ENCODE peak calls at places on chromosomes 5 and 9, in six cellular contexts. Y, G, U, V, N and P are unnamed samples. For H3K4me1, the result is how much of the 10 kb centered on the place peaks cover.

GRCh38 chr5:33317271-33317670 is 123.5 kb upstream of the TARS1 start:
- DNase-seq in Y (no peak), U (no peak), G (no peak), N (peak), V (no peak), P (no peak)

GRCh38 chr9:123251741-123252140 is 16.6 kb downstream of the STRBP start:
- DNase-seq in G (no peak), V (no peak), Y (no peak), N (no peak), U (no peak), P (no peak)

GRCh38 chr5:58255970-58256369 is 203.9 kb downstream of the PLK2 start:
- DNase-seq in V (no peak), N (no peak), G (no peak), Y (no peak), U (no peak), P (no peak)

GRCh38 chr9:131107760-131108159 is 11.4 kb downstream of the AIF1L start:
- DNase-seq in V (no peak), N (no peak), Y (no peak), U (no peak), G (peak), P (no peak)

GRCh38 chr9:135768516-135769218 is 66.7 kb downstream of the KCNT1 start:
- DNase-seq in N (no peak), G (no peak), V (no peak), U (no peak), Y (no peak), P (no peak)

GRCh38 chr5:72013741-72014703 is 93.3 kb upstream of the MAP1B start:
- DNase-seq in U (no peak), V (no peak), N (peak), Y (no peak), G (no peak), P (no peak)

GRCh38 chr5:126403871-126404270 is 19.3 kb upstream of the GRAMD2B start:
- DNase-seq in U (no peak), G (no peak), V (no peak), Y (no peak), N (no peak), P (peak)

GRCh38 chr9:134807726-134808125 is 72.9 kb upstream of the FCN2 start:
- DNase-seq in V (no peak), N (peak), G (no peak), U (no peak), Y (no peak), P (peak)

GRCh38 chr5:67221487-67222242 is 25.1 kb upstream of the CD180 start:
- DNase-seq in N (no peak), U (no peak), Y (no peak), V (peak), G (no peak), P (no peak)

GRCh38 chr5:150489358-150490295 is 18.3 kb upstream of the NDST1 start:
- DNase-seq in G (peak), Y (no peak), V (no peak), U (no peak), N (peak), P (no peak)

GRCh38 chr5:137400571-137400970 is 98.6 kb downstream of the SPOCK1 start:
- DNase-seq in G (no peak), Y (no peak), U (no peak), N (no peak), V (no peak), P (no peak)

GRCh38 chr9:38417003-38417965 is 7.0 kb downstream of the IGFBPL1 start:
- DNase-seq in N (no peak), G (no peak), U (no peak), V (no peak), Y (peak), P (no peak)

GRCh38 chr5:102306121-102306520 is 10.0 kb upstream of the SLCO4C1 start:
- DNase-seq in V (no peak), N (no peak), U (no peak), Y (no peak), G (no peak), P (no peak)

GRCh38 chr5:65925094-65925600 is 1.2 kb upstream of the ERBIN start:
- DNase-seq in N (peak), Y (peak), G (peak), U (peak), V (peak), P (peak)

GRCh38 chr9:113993838-113994540 is 84.1 kb downstream of the AMBP start:
- DNase-seq in G (peak), V (no peak), N (peak), Y (no peak), U (peak), P (no peak)

GRCh38 chr5:44183312-44183711 is 205.9 kb downstream of the FGF10 start:
- DNase-seq in N (no peak), V (no peak), G (no peak), Y (no peak), U (no peak), P (no peak)

GRCh38 chr5:123422433-123423277 is 548 bp downstream of the CEP120 start:
- DNase-seq in U (no peak), N (peak), V (peak), G (no peak), Y (peak), P (no peak)

GRCh38 chr9:137138058-137138697 is 776 bp upstream of the GRIN1 start:
- DNase-seq in Y (no peak), N (no peak), G (no peak), U (peak), V (peak), P (no peak)

GRCh38 chr9:108478431-108478837 is 377.4 kb downstream of the ACTL7B start:
- DNase-seq in Y (peak), G (no peak), V (no peak), N (peak), U (no peak), P (peak)

DNA sequence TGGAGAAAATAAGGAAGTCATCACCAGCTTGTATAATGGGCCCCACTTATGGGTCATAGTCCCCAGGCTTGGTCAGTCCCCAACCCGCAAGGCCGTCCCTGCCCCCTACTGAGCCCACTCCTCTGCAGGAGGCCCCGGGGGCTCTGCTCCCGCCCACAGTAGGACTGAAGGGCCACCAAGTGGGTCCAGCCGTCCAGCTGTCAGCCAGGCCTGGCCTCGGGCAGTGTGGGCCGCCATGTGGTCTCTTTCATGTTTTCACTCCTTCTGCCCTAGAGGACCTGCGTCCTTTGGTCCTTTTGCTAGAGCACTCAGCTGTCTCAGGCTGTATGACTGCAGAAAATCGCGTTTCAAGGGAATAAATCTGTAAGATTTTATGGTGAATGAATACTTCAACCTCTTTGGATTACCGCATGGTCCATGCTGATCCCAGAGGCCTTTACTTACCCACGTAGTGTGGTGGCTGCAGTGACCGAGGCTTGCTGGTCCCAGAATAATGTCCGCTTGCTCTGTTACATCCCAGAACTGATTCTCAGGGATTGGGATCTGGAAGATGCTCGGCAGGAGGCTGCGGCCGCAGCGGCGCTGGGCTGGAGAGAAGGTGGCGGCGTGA is 105.8 kb upstream of the FAM120A start:
- DNase-seq in U (no peak), V (no peak), N (no peak), G (no peak), Y (no peak), P (no peak)
- H3K4me3 ChIP-seq in U (peak), V (peak), N (no peak), G (peak), Y (no peak), P (no peak)

DNA sequence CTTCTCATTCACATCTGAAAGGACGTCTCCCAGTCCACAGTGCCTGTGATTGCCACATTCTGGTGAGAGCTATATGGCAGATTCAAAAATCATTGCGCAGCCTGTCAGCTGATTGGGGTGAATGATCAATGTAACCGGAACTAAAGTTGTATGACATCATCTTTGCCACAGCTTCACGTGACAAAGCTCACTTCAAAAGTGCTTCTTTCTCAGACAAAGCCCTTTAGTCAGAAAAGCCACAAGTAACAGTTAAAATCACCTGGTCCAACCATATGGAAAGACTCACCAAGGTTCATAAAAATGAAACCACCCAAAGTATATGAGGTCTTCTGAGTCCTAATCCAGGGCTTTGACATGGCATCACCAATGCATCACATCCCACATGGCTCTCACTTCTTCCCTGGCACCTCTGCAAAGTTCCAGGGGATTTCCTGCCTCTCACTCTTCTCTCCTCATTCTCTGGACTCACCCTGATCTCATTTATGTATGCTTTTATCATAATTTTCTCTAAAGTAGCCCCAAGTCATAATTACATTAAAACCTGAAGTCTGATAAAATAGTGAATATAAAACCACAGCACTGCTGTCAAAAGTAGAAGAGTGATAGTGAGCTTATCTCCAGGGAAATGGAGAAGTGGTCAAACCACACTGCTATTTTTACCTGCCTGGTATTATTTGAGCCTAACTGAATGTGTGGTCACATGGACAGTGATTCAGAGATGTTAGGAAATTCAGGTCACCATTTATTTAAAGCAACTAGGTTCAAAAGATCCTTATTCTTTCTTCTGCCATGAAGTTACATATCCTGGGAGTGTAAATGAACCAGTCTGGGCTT is 193.1 kb upstream of the PTGER4 start:
- DNase-seq in U (no peak), N (no peak), Y (no peak), G (no peak), V (peak), P (no peak)
- H3K4me1 ChIP-seq in U (under half), N (under half), Y (under half), G (under half), V (under half), P (under half)

GRCh38 chr5:139763584-139764249 is 31.9 kb upstream of the PSD2 start:
- DNase-seq in V (peak), N (no peak), G (no peak), U (no peak), Y (no peak), P (no peak)
- H3K4me3 ChIP-seq in V (no peak), N (no peak), G (no peak), U (no peak), Y (no peak), P (no peak)

GRCh38 chr5:14209222-14209822 is 66.2 kb downstream of the TRIO start:
- DNase-seq in N (no peak), U (no peak), G (no peak), V (no peak), Y (no peak), P (no peak)

GRCh38 chr5:14206028-14206725 is 63.0 kb downstream of the TRIO start:
- DNase-seq in Y (no peak), N (no peak), U (no peak), V (no peak), G (no peak), P (no peak)

GRCh38 chr5:14209836-14210235 is 66.7 kb downstream of the TRIO start:
- DNase-seq in G (no peak), U (no peak), V (no peak), Y (no peak), N (no peak), P (no peak)

GRCh38 chr5:14210729-14211128 is 67.6 kb downstream of the TRIO start:
- DNase-seq in Y (no peak), V (no peak), N (no peak), U (no peak), G (no peak), P (no peak)

GRCh38 chr5:14208071-14209021 is 65.2 kb downstream of the TRIO start:
- DNase-seq in V (no peak), N (peak), G (no peak), U (no peak), Y (no peak), P (peak)
- H3K4me1 ChIP-seq in V (under half), N (under half), G (under half), U (half or more), Y (half or more), P (half or more)

DNA sequence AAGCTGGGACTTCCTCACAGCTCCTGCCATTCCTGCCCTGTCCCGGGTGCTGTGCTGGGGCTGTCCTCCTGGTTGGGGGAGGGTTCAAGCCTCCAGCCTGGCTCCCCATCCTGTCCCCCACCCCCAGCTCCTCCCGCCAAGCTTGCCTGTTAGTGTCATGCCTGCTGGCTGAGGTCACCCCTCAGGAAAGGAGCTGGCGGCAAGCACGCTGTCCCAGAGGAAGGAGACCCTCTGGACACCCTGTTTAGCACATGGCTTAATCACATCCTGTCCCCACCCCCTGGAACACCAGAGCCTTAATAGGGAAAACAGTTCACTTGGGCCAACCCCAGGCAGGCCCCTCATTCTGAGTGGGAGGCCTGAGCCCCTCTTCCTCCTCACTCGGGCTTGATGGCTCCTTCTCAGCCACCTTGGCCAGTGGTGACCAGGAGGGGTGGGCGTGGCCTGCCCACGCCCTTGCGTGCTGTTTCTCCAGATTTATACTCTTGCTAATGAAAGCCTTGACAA is 9.2 kb upstream of the PHYHD1 start:
- DNase-seq in V (no peak), Y (peak), G (peak), N (peak), U (peak), P (peak)
- H3K4me3 ChIP-seq in V (no peak), Y (peak), G (no peak), N (no peak), U (no peak), P (no peak)

GRCh38 chr5:132430736-132431135 is 59.8 kb downstream of the IRF1 start:
- DNase-seq in N (no peak), Y (no peak), V (no peak), G (no peak), U (no peak), P (peak)

GRCh38 chr5:132434391-132434790 is 56.2 kb downstream of the IRF1 start:
- DNase-seq in V (no peak), U (no peak), N (no peak), Y (no peak), G (no peak), P (no peak)

GRCh38 chr5:132434813-132435286 is 55.7 kb downstream of the IRF1 start:
- DNase-seq in N (no peak), U (no peak), V (no peak), G (no peak), Y (no peak), P (peak)

GRCh38 chr5:132431682-132432081 is 58.9 kb downstream of the IRF1 start:
- DNase-seq in U (no peak), V (no peak), Y (no peak), N (no peak), G (no peak), P (peak)

DNA sequence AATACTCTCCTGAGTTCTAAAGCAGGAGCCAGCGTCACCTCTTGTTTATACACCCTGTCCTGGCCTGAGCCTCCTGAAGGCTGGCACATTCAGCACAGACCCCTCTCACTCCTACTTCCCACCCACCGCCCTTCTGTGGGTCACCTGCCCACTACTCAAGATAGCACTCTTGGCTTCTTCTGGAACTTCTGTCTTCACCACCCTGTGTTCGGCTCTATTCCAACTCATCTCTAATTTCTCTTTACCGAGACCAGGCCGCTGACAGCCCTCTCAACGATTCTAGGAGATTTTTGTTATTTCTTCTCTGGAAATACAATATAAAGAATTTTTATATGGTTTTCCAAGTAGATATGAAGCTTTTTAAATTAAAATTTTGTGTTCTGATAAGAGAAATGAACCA is 57.4 kb downstream of the IRF1 start:
- DNase-seq in N (no peak), Y (no peak), G (no peak), U (no peak), V (no peak), P (no peak)
- H3K4me1 ChIP-seq in N (under half), Y (under half), G (under half), U (half or more), V (half or more), P (half or more)

GRCh38 chr9:93061791-93062299 is 3.3 kb downstream of the SUSD3 start:
- DNase-seq in V (no peak), N (no peak), Y (no peak), U (no peak), G (no peak), P (no peak)
- H3K4me3 ChIP-seq in V (peak), N (no peak), Y (no peak), U (no peak), G (no peak), P (no peak)

DNA sequence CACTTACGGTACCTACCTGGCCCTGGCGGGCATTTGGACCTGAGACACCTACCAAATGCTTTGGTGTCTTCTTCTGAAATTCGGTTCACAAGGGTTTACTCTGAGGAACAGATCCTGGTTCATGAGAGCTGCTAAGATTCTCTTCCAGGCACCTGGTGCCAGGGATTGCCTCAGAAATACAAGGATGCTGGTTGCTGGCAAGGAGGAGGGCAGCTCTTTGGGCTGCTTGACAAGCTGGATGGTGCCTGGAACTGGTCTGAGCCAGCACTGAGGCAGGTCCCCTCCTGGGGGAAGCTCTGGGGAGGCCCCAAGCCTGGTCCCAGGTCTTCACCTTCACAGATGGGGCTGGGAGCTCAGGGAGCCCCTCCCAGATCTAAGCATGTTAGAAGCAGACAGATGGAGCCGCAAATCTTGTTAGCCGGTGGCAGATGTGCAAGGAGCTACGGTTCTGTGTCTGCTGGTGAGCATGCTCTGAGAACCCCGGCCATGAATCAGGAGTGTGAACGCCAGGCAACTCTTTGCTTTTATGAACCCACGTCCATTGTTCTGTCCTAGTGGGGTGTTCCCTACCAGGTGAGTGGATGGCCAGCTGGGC is 16.3 kb downstream of the FABP6 start:
- DNase-seq in N (no peak), U (no peak), G (no peak), V (no peak), Y (no peak), P (no peak)
- H3K4me1 ChIP-seq in N (under half), U (under half), G (under half), V (under half), Y (under half), P (under half)

GRCh38 chr5:175796536-175797499 is 74.6 kb upstream of the CPLX2 start:
- DNase-seq in U (peak), V (peak), Y (peak), G (peak), N (peak), P (peak)

GRCh38 chr5:175800656-175801081 is 70.7 kb upstream of the CPLX2 start:
- DNase-seq in G (no peak), U (no peak), Y (no peak), N (peak), V (no peak), P (peak)

GRCh38 chr5:175798626-175799025 is 72.8 kb upstream of the CPLX2 start:
- DNase-seq in N (no peak), U (no peak), Y (no peak), V (no peak), G (no peak), P (no peak)

GRCh38 chr5:175795959-175796358 is 75.4 kb upstream of the CPLX2 start:
- DNase-seq in U (no peak), V (no peak), N (no peak), Y (no peak), G (no peak), P (no peak)

DNA sequence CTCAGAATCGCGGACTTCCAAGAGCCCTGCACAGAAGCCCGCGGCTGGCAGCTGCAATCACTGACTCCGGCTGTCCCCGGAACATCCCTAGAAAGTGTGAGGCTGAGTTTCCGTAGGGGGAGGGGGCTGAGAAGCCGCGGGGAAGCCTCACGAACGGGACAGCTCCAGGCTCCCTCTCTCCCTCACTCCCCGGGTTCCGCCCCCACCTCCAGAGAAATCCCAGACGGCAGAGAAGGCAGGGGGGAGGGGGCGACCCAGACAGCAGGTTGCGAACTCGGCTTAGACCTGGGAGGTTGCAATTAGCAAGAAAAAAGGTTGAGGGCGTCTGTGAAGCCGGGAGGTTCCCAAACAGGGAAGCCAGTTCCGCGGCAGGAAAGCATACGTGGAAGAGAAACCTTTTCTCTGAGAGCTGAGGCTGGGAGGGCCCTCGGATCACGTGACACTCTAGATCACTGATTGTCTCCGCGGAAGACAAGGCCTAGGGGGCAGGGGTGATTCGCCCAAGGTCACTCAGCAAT is 73.8 kb upstream of the CPLX2 start:
- DNase-seq in G (no peak), N (no peak), V (no peak), Y (no peak), U (no peak), P (no peak)
- H3K4me3 ChIP-seq in G (peak), N (no peak), V (peak), Y (peak), U (no peak), P (no peak)